ENCODE peak calls at places on chromosome 7, in four cellular contexts. N, U, I and P are unnamed samples.

GRCh38 chr7:7157177-7157886 is 25.0 kb upstream of the C1GALT1 start:
- DNase-seq in N (peak; percentile 26), U (peak; percentile 67), I (peak; percentile 76), P (peak; percentile 73)

GRCh38 chr7:119720541-119720940 is 552.4 kb upstream of the KCND2 start:
- DNase-seq in N (no peak), U (peak; percentile 56), I (peak; percentile 83), P (peak; percentile 45)

GRCh38 chr7:68556537-68556936 is 1041.7 kb upstream of the AUTS2 start:
- DNase-seq in N (no peak), U (no peak), I (no peak), P (no peak)

GRCh38 chr7:47210283-47210854 is 371.5 kb downstream of the TNS3 start:
- DNase-seq in N (no peak), U (no peak), I (no peak), P (no peak)

GRCh38 chr7:105648561-105649401 is 67.5 kb upstream of the EFCAB10 start:
- DNase-seq in N (no peak), U (no peak), I (no peak), P (peak; percentile 82)

GRCh38 chr7:44587843-44588711 is 6.0 kb upstream of the TMED4 start:
- DNase-seq in N (peak; percentile 57), U (no peak), I (peak; percentile 77), P (peak; percentile 81)

GRCh38 chr7:22597845-22598244 is 97.9 kb upstream of the STEAP1B start:
- DNase-seq in N (no peak), U (no peak), I (peak; percentile 90), P (no peak)

GRCh38 chr7:19491821-19492452 is 216.9 kb downstream of the POLR1F start:
- DNase-seq in N (no peak), U (peak; percentile 4), I (peak; percentile 65), P (peak; percentile 66)

GRCh38 chr7:16027396-16027795 is 340.9 kb upstream of the MEOX2 start:
- DNase-seq in N (no peak), U (no peak), I (no peak), P (no peak)

GRCh38 chr7:13540429-13540828 is 449.0 kb downstream of the ETV1 start:
- DNase-seq in N (no peak), U (peak; percentile 14), I (peak; percentile 80), P (no peak)

GRCh38 chr7:105521731-105522458 is at the start of gene PUS7:
- DNase-seq in N (peak; percentile 80), U (peak; percentile 87), I (peak; percentile 88), P (peak; percentile 92)

GRCh38 chr7:15430191-15430590 is 131.6 kb downstream of the AGMO start:
- DNase-seq in N (no peak), U (no peak), I (no peak), P (no peak)

GRCh38 chr7:146781352-146782116 is 664.9 kb downstream of the CNTNAP2 start:
- DNase-seq in N (no peak), U (no peak), I (no peak), P (peak; percentile 16)

GRCh38 chr7:144824360-144824759 is 11.5 kb downstream of the TPK1 start:
- DNase-seq in N (no peak), U (peak; percentile 50), I (peak; percentile 74), P (peak; percentile 63)

GRCh38 chr7:151256410-151257045 is 8.0 kb upstream of the SMARCD3 start:
- DNase-seq in N (no peak), U (no peak), I (no peak), P (no peak)

GRCh38 chr7:131753620-131754222 is 197.3 kb upstream of the PODXL start:
- DNase-seq in N (no peak), U (no peak), I (no peak), P (peak; percentile 57)

GRCh38 chr7:17371656-17372524 is 73.4 kb downstream of the AHR start:
- DNase-seq in N (no peak), U (peak; percentile 61), I (peak; percentile 98), P (peak; percentile 43)

GRCh38 chr7:26562841-26563240 is 271.2 kb downstream of the SNX10 start:
- DNase-seq in N (no peak), U (no peak), I (no peak), P (no peak)

GRCh38 chr7:21616796-21617436 is 74.1 kb downstream of the DNAH11 start:
- DNase-seq in N (no peak), U (peak; percentile 8), I (peak; percentile 31), P (no peak)

GRCh38 chr7:95511716-95512260 is 26.0 kb downstream of the ASB4 start:
- DNase-seq in N (peak; percentile 28), U (peak; percentile 21), I (peak; percentile 81), P (peak; percentile 98)

GRCh38 chr7:73718438-73718881 is 1.0 kb downstream of the STX1A start:
- DNase-seq in N (no peak), U (peak; percentile 59), I (no peak), P (no peak)

GRCh38 chr7:139036901-139037300 is 1.1 kb upstream of the ZC3HAV1L start:
- DNase-seq in N (no peak), U (no peak), I (no peak), P (no peak)

GRCh38 chr7:31099451-31100444 is 47.6 kb downstream of the ADCYAP1R1 start:
- DNase-seq in N (no peak), U (no peak), I (no peak), P (no peak)

GRCh38 chr7:133275441-133276105 is 22.7 kb downstream of the EXOC4 start:
- DNase-seq in N (no peak), U (no peak), I (peak; percentile 38), P (peak; percentile 3)

GRCh38 chr7:17849504-17849903 is 90.8 kb downstream of the SNX13 start:
- DNase-seq in N (no peak), U (peak; percentile 24), I (peak; percentile 25), P (peak; percentile 74)

GRCh38 chr7:53336133-53336532 is 300.7 kb downstream of the POM121L12 start:
- DNase-seq in N (no peak), U (no peak), I (no peak), P (no peak)